ENCODE peak calls at places on chromosomes 4 and X, in six cellular contexts. B, M, Z, W, O and Q are unnamed samples.
A peak's percentile ranks its signal among the peaks of the same experiment; 100 is the strongest.

GRCh38 chrX:44542567-44543325 is at the start of gene FUNDC1:
- DNase-seq in B (peak; percentile 79), M (peak; percentile 90), Z (peak; percentile 95), W (peak; percentile 96), O (peak; percentile 81), Q (peak; percentile 97)

GRCh38 chrX:32530802-32531403 is 680.4 kb downstream of the DMD start:
- DNase-seq in B (no peak), M (no peak), Z (no peak), W (peak; percentile 9), O (no peak), Q (no peak)

GRCh38 chrX:151789179-151789800 is 54.7 kb downstream of the CNGA2 start:
- DNase-seq in B (peak; percentile 17), M (peak; percentile 75), Z (peak; percentile 32), W (peak; percentile 18), O (peak; percentile 13), Q (peak; percentile 64)

GRCh38 chr4:88780389-88780788 is 82.8 kb upstream of the NAP1L5 start:
- DNase-seq in B (no peak), M (no peak), Z (no peak), W (no peak), O (no peak), Q (no peak)

GRCh38 chrX:102934624-102935023 is 2.4 kb upstream of the RAB40AL start:
- DNase-seq in B (peak; percentile 3), M (no peak), Z (peak; percentile 30), W (peak; percentile 18), O (peak; percentile 12), Q (no peak)

GRCh38 chr4:14908635-14909034 is 93.6 kb upstream of the CPEB2 start:
- DNase-seq in B (no peak), M (no peak), Z (no peak), W (no peak), O (no peak), Q (no peak)

GRCh38 chrX:45184211-45184610 is 16.5 kb downstream of the DIPK2B start:
- DNase-seq in B (no peak), M (no peak), Z (no peak), W (no peak), O (no peak), Q (no peak)

GRCh38 chr4:54320826-54321320 is 91.8 kb downstream of the PDGFRA start:
- DNase-seq in B (no peak), M (no peak), Z (no peak), W (no peak), O (no peak), Q (no peak)

GRCh38 chr4:31007858-31008257 is 287.7 kb downstream of the PCDH7 start:
- DNase-seq in B (no peak), M (no peak), Z (no peak), W (no peak), O (no peak), Q (no peak)

GRCh38 chr4:128279624-128280225 is 7.9 kb downstream of the PGRMC2 start:
- DNase-seq in B (no peak), M (no peak), Z (no peak), W (no peak), O (no peak), Q (no peak)

GRCh38 chr4:73450398-73451004 is 14.5 kb downstream of the AFP start:
- DNase-seq in B (no peak), M (no peak), Z (no peak), W (no peak), O (no peak), Q (no peak)

GRCh38 chr4:77025643-77026321 is 50.0 kb downstream of the CCNI start:
- DNase-seq in B (no peak), M (no peak), Z (no peak), W (no peak), O (no peak), Q (no peak)

GRCh38 chr4:41346306-41347061 is 89.8 kb downstream of the UCHL1 start:
- DNase-seq in B (no peak), M (no peak), Z (no peak), W (no peak), O (no peak), Q (no peak)

GRCh38 chr4:128229458-128229805 is 58.2 kb downstream of the PGRMC2 start:
- DNase-seq in B (no peak), M (no peak), Z (no peak), W (no peak), O (no peak), Q (no peak)

GRCh38 chr4:39933689-39934590 is 43.8 kb downstream of the PDS5A start:
- DNase-seq in B (no peak), M (no peak), Z (no peak), W (no peak), O (no peak), Q (no peak)

GRCh38 chr4:101871962-101872676 is 81.6 kb downstream of the BANK1 start:
- DNase-seq in B (no peak), M (no peak), Z (no peak), W (no peak), O (no peak), Q (no peak)

GRCh38 chr4:156931267-156931666 is 40.3 kb downstream of the PDGFC start:
- DNase-seq in B (peak; percentile 36), M (no peak), Z (no peak), W (peak; percentile 14), O (no peak), Q (no peak)
- TF ChIP-seq POLR2A in B (no peak), M (no peak), Z (no peak), W (no peak), O (no peak), Q (no peak)

DNA sequence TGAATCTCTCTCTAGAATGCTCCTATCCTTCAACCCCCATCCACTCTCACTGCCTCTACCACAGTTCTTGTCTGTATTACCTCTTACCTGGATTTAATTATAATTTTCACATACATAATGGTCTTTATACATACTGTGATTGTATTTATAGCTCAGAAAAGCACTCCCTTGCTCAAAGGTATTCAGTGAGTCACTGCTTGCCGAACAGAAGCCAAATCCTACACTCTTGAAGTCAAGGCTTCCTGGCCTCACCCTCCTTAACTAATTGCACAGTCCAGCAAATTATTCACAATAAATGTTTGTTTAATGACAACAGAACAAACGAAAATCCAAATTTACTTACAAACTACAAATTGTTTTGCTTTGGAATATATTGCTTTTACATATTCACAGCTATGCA is 159.5 kb downstream of the KLHL13 start:
- DNase-seq in B (no peak), M (no peak), Z (no peak), W (no peak), O (no peak), Q (no peak)
- TF ChIP-seq CTCF in B (no peak), M (no peak), Z (no peak), W (no peak), O (no peak), Q (no peak)

DNA sequence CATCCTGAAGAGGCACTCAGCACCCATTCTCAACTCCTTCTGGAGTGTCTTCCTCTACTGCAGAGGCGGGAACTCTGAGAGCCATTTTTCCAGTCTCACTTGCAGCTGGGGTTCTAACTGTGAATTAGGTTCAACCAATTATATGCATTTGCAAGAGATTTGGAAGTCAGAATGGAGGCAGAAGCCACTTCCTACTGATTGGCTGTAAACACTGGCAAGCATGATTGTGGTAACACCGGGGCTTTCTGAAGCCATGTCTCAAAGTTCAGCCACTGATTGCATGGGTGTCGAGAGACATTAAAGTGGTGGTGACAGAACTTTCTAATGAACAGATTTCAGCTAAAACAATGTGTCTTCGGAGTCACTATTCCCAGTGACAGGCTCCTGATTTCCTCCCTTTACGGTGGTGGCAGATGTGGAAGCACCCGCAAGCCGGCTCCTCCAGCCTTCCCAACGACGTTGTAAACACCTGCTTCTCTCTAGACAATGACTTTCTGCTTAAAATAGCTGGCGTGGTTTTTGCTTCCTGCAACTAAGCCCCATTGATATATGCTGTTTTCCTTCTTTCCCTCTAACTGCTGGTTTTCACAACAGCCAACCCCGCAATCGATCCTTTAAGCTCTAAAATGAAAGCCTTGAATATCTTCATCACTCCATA is 92.0 kb downstream of the IRF2 start:
- DNase-seq in B (no peak), M (no peak), Z (no peak), W (peak; percentile 37), O (no peak), Q (no peak)
- H3K4me1 ChIP-seq in B (peaks cover 21% of the 10 kb centered on the region), M (peaks cover 42% of the 10 kb centered on the region), Z (peaks cover 65% of the 10 kb centered on the region), W (peaks cover 39% of the 10 kb centered on the region), O (peaks cover 50% of the 10 kb centered on the region), Q (peaks cover 11% of the 10 kb centered on the region)

DNA sequence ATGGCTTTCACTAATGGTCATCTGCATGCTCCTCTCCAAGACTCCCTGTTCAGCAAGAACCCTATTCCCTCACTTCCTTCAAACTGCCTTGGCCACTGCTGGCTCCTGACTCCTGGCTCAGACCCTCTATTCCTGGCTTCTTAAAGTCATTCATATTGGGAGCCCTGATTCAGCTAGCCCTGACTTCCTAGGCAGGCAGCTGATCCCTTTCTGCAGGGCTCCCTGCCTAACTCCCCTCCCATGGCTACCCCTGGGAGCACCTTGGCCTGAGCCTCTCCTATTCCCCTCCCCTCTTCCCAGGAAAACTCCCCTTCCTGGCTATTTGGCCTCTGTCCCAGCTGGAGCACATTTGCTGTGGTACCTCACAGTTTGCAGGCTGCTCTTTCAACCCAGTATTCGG is 154.9 kb upstream of the PJA1 start:
- DNase-seq in B (no peak), M (no peak), Z (peak; percentile 15), W (no peak), O (no peak), Q (no peak)
- TF ChIP-seq POLR2A in B (no peak), M (no peak), Z (no peak), W (no peak), O (no peak), Q (no peak)

DNA sequence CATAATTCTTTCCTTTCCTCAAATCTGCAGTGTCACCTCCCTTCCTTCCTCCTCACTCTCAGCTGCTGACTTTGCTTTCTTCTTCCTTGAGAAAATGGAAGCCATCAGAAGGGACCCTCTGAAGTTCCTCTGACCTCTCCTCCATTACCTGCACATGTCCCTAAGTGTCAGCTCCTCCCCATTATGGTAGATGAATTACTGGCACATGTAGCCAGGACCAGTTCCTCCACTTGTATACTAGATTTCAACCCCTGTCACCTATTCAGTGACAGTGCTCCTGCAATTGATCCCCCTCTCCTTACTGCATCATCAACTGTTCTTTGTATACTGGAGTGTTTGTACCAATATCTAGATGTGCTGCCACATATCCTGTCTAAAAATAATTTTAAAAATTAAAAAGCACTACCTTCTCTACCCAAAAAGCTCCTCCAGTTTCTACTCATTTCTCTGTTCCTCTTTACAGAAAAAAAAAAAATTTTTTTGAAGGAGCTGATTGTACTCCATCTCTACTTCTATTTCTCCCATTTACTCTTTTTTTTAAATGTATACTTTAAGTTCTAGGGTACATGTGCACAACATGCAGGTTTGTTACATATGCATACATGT is 78.6 kb downstream of the CLCN5 start:
- DNase-seq in B (no peak), M (no peak), Z (no peak), W (no peak), O (no peak), Q (no peak)
- TF ChIP-seq CTCF in B (no peak), M (no peak), Z (no peak), W (no peak), O (no peak), Q (no peak)

GRCh38 chr4:84952776-84953175 is 13.7 kb downstream of the WDFY3 start:
- DNase-seq in B (no peak), M (no peak), Z (no peak), W (no peak), O (no peak), Q (no peak)
- H3K4me1 ChIP-seq in B (peaks cover 52% of the 10 kb centered on the region), M (peaks cover 63% of the 10 kb centered on the region), Z (peaks cover 26% of the 10 kb centered on the region), W (peaks cover 2% of the 10 kb centered on the region), O (peaks cover 50% of the 10 kb centered on the region), Q (peaks cover 7% of the 10 kb centered on the region)